ENCODE peak calls at places on chromosomes 16 and 17, in six cellular contexts. B is mammary epithelial cell; K is adrenal gland; S is CD4-positive, alpha-beta T cell; I is pancreas; M is MG63. T is an unnamed sample.

GRCh38 chr17:32648450-32648849 is 161.7 kb downstream of the CDK5R1 start:
- DNase-seq in B (no peak), K (no peak), S (no peak), I (no peak), M (no peak), T (no peak)

GRCh38 chr17:48427598-48427997 is 2.4 kb downstream of the SKAP1 start:
- DNase-seq in B (no peak), K (no peak), S (peak), I (no peak), M (no peak), T (no peak)

GRCh38 chr16:48408688-48409087 is 23.5 kb upstream of the SIAH1 start:
- DNase-seq in B (peak), K (peak), S (no peak), I (no peak), M (no peak), T (no peak)

GRCh38 chr16:80586476-80586875 is 45.7 kb downstream of the DYNLRB2 start:
- DNase-seq in B (no peak), K (no peak), S (no peak), I (no peak), M (no peak), T (no peak)

GRCh38 chr16:9816644-9817043 is 365.6 kb downstream of the GRIN2A start:
- DNase-seq in B (no peak), K (no peak), S (no peak), I (no peak), M (no peak), T (no peak)

GRCh38 chr16:84832488-84833141 is 12.8 kb downstream of the CRISPLD2 start:
- DNase-seq in B (no peak), K (peak), S (no peak), I (no peak), M (peak), T (no peak)

GRCh38 chr17:51857052-51857593 is 301.4 kb downstream of the CA10 start:
- DNase-seq in B (no peak), K (no peak), S (no peak), I (no peak), M (no peak), T (no peak)

GRCh38 chr16:2711370-2712062 is 8.5 kb downstream of the PRSS27 start:
- DNase-seq in B (no peak), K (no peak), S (no peak), I (no peak), M (no peak), T (no peak)

GRCh38 chr16:12455287-12455798 is 348.3 kb downstream of the CPPED1 start:
- DNase-seq in B (peak), K (peak), S (no peak), I (peak), M (peak), T (no peak)

GRCh38 chr17:60102632-60103047 is 23.9 kb upstream of the HEATR6 start:
- DNase-seq in B (no peak), K (no peak), S (no peak), I (no peak), M (peak), T (no peak)

GRCh38 chr16:84367750-84368320 is 503 bp upstream of the ATP2C2 start:
- DNase-seq in B (peak), K (no peak), S (no peak), I (peak), M (no peak), T (no peak)

GRCh38 chr17:4708436-4708835 is 2.0 kb upstream of the ARRB2 start:
- DNase-seq in B (no peak), K (no peak), S (peak), I (no peak), M (no peak), T (no peak)

GRCh38 chr17:76121932-76122383 is 18.4 kb upstream of the EXOC7 start:
- DNase-seq in B (no peak), K (no peak), S (no peak), I (peak), M (no peak), T (no peak)

GRCh38 chr17:82864721-82865240 is 25.0 kb upstream of the ZNF750 start:
- DNase-seq in B (no peak), K (no peak), S (no peak), I (no peak), M (no peak), T (no peak)

GRCh38 chr17:78648293-78648692 is 71.1 kb upstream of the DNAH17 start:
- DNase-seq in B (no peak), K (no peak), S (no peak), I (no peak), M (no peak), T (no peak)

GRCh38 chr17:43342601-43342905 is 56.2 kb upstream of the ARL4D start:
- DNase-seq in B (no peak), K (no peak), S (no peak), I (no peak), M (no peak), T (no peak)

GRCh38 chr17:73508931-73509605 is 135.2 kb downstream of the SDK2 start:
- DNase-seq in B (no peak), K (no peak), S (no peak), I (no peak), M (no peak), T (no peak)

GRCh38 chr16:57788951-57789350 is 13.3 kb downstream of the KIFC3 start:
- DNase-seq in B (no peak), K (no peak), S (no peak), I (peak), M (no peak), T (no peak)

GRCh38 chr16:53892155-53892554 is 188.2 kb downstream of the FTO start:
- DNase-seq in B (peak), K (peak), S (peak), I (no peak), M (peak), T (no peak)

GRCh38 chr16:87698676-87699179 is 67.1 kb downstream of the KLHDC4 start:
- DNase-seq in B (no peak), K (no peak), S (no peak), I (no peak), M (no peak), T (no peak)

GRCh38 chr16:2963611-2964415 is at the start of gene KREMEN2:
- DNase-seq in B (peak), K (no peak), S (no peak), I (peak), M (peak), T (peak)

GRCh38 chr17:76071497-76072148 is 694 bp downstream of the SRP68 start:
- DNase-seq in B (no peak), K (no peak), S (no peak), I (peak), M (no peak), T (no peak)